ENCODE peak calls at places on chromosomes 13 and 19, in four cellular contexts. One of them, this sample, is unnamed.

GRCh38 chr19:13839938-13840750 is 36.8 kb upstream of the NANOS3 start:
- DNase-seq in transverse colon: peak
- DNase-seq in thoracic aorta: no peak
- DNase-seq in body of pancreas: peak
- DNase-seq in this sample: peak

GRCh38 chr13:103224804-103225203 is 158.6 kb upstream of the SLC10A2 start:
- DNase-seq in transverse colon: no peak
- DNase-seq in thoracic aorta: no peak
- DNase-seq in body of pancreas: no peak
- DNase-seq in this sample: no peak

GRCh38 chr13:41854758-41855157 is 106.2 kb downstream of the VWA8 start:
- DNase-seq in transverse colon: no peak
- DNase-seq in thoracic aorta: no peak
- DNase-seq in body of pancreas: no peak
- DNase-seq in this sample: no peak

GRCh38 chr13:48585456-48585840 is 52.6 kb upstream of the RCBTB2 start:
- DNase-seq in transverse colon: peak
- DNase-seq in thoracic aorta: no peak
- DNase-seq in body of pancreas: no peak
- DNase-seq in this sample: no peak

GRCh38 chr19:1316466-1316865 is 30.8 kb downstream of the EFNA2 start:
- DNase-seq in transverse colon: no peak
- DNase-seq in thoracic aorta: no peak
- DNase-seq in body of pancreas: no peak
- DNase-seq in this sample: no peak

GRCh38 chr13:30334663-30335386 is 27.5 kb upstream of the KATNAL1 start:
- DNase-seq in transverse colon: no peak
- DNase-seq in thoracic aorta: no peak
- DNase-seq in body of pancreas: peak
- DNase-seq in this sample: no peak

GRCh38 chr13:50636007-50636704 is 207.3 kb downstream of the DLEU7 start:
- DNase-seq in transverse colon: no peak
- DNase-seq in thoracic aorta: no peak
- DNase-seq in body of pancreas: no peak
- DNase-seq in this sample: no peak

GRCh38 chr13:70905035-70905434 is 796.8 kb upstream of the KLHL1 start:
- DNase-seq in transverse colon: no peak
- DNase-seq in thoracic aorta: no peak
- DNase-seq in body of pancreas: no peak
- DNase-seq in this sample: no peak

GRCh38 chr13:105969761-105970160 is 565.7 kb downstream of the EFNB2 start:
- DNase-seq in transverse colon: no peak
- DNase-seq in thoracic aorta: no peak
- DNase-seq in body of pancreas: no peak
- DNase-seq in this sample: no peak

GRCh38 chr19:6066661-6067646 is 43.3 kb downstream of the RFX2 start:
- DNase-seq in transverse colon: peak
- DNase-seq in thoracic aorta: peak
- DNase-seq in body of pancreas: peak
- DNase-seq in this sample: peak

GRCh38 chr13:39876258-39876657 is 220.8 kb downstream of the COG6 start:
- DNase-seq in transverse colon: no peak
- DNase-seq in thoracic aorta: no peak
- DNase-seq in body of pancreas: no peak
- DNase-seq in this sample: no peak

GRCh38 chr19:54041969-54042606 is 21.6 kb downstream of the VSTM1 start:
- DNase-seq in transverse colon: no peak
- DNase-seq in thoracic aorta: no peak
- DNase-seq in body of pancreas: no peak
- DNase-seq in this sample: no peak

GRCh38 chr13:84831666-84832657 is 949.7 kb upstream of the SLITRK1 start:
- DNase-seq in transverse colon: no peak
- DNase-seq in thoracic aorta: no peak
- DNase-seq in body of pancreas: no peak
- DNase-seq in this sample: no peak

DNA sequence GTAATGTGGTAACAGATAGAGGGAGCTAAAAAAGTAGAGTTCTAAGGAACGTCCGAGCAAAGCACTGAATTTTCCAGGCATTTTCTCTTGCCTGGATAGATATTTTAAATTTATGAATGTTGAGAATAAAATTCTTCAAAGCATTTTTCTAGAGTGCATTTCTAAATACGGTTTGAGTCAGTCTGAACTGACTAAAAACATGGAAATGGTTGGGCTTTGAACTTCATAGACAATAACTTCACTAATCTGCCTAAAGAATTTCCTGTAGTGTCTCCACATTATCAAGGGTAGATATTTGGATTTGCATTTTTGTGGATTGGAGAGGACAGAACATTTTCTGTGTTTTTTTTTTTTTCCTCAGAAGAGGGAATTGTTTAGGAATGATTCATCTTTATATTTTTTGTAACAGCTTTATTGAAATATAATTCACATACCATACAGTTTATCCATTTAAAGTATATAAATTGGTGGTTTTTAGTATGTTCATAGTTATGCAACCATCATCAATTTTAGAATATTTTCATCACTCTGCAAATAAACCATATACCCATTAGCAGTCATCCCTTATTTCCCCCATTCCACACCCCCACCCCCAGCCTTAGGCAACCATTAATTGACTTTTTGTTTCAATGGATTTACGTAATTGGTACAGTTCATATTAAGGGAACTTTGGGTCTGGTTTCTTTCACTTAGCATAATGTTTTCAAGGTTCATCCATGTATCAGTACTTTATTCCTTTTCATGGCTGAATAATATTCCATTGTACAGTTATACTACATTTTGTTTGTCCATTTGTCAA is 20.7 kb downstream of the GARRE1 start:
- DNase-seq in transverse colon: no peak
- DNase-seq in thoracic aorta: no peak
- DNase-seq in body of pancreas: no peak
- DNase-seq in this sample: no peak
- TF ChIP-seq CTCF in transverse colon: no peak
- TF ChIP-seq CTCF in thoracic aorta: no peak
- TF ChIP-seq CTCF in body of pancreas: no peak
- TF ChIP-seq CTCF in this sample: no peak

DNA sequence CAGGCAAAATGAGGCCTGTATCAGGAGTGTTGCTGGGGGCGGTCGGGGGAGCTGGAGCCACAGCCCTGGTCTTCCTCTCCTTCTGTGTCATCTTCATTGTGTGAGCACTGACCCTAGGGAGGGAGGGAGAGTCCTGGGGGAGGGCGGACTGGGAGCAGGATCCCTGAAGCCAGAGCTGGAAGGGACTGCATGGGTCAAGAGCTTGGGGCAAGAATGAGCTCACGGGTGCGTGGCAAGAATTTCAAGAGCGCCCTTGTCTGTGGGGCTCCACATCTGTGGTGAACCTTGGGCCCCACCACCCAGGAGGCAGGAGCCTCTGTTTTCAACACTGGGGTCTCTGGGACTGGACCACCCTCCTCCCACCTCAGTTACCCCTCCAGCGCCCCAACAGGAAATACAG is 4.7 kb downstream of the SIGLEC7 start:
- DNase-seq in transverse colon: no peak
- DNase-seq in thoracic aorta: no peak
- DNase-seq in body of pancreas: no peak
- DNase-seq in this sample: no peak
- H3K27ac ChIP-seq in transverse colon: no peak
- H3K27ac ChIP-seq in thoracic aorta: no peak
- H3K27ac ChIP-seq in body of pancreas: no peak
- H3K27ac ChIP-seq in this sample: no peak

GRCh38 chr13:94280357-94280756 is 199.1 kb downstream of the DCT start:
- DNase-seq in transverse colon: no peak
- DNase-seq in thoracic aorta: no peak
- DNase-seq in body of pancreas: no peak
- DNase-seq in this sample: no peak

DNA sequence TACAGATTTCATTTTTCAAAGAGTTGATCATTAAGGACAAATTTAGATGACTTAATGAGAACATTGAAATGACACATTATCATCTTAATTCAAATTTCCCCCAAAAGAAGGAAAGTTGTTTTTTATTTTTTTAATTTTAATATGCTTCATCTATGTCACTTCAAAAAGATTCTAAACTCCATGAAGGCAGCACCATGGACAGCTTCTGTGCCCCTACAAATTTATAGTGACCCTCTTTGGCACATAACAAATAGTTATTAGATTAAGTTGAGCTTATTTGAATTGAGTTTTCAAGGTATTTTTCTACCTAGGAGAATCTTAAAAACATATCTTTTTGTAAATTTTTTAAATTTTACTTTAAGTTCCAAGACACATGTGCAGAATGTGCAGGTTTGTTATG is 198.6 kb downstream of the DCT start:
- DNase-seq in transverse colon: no peak
- DNase-seq in thoracic aorta: no peak
- DNase-seq in body of pancreas: no peak
- DNase-seq in this sample: no peak
- H3K4me3 ChIP-seq in transverse colon: no peak
- H3K4me3 ChIP-seq in thoracic aorta: no peak
- H3K4me3 ChIP-seq in body of pancreas: no peak
- H3K4me3 ChIP-seq in this sample: no peak

GRCh38 chr13:77506874-77507273 is 28.6 kb upstream of the SCEL start:
- DNase-seq in transverse colon: no peak
- DNase-seq in thoracic aorta: no peak
- DNase-seq in body of pancreas: no peak
- DNase-seq in this sample: no peak
- TF ChIP-seq CTCF in transverse colon: no peak
- TF ChIP-seq CTCF in thoracic aorta: peak
- TF ChIP-seq CTCF in body of pancreas: no peak
- TF ChIP-seq CTCF in this sample: peak

DNA sequence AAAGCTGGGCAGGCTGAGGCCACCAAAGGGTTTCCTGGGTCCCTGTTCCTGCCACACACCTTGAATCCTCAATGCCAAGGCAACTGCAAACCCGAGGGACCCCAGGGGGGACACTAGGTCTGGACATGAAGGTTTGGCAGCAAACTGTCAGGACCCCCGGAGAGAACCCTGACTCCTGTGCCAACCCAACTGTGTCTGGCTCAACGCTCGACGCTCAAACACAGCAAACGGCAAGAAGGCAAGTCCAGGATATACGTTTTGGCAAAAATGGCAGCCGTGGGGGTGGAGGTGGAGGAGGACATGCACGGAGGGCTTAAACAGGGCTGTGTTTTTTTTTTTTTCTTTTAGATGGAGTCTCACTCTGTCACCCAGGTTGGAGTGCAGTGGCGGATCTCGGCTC is 73.0 kb downstream of the GADD45B start:
- DNase-seq in transverse colon: no peak
- DNase-seq in thoracic aorta: no peak
- DNase-seq in body of pancreas: no peak
- DNase-seq in this sample: no peak
- H3K27ac ChIP-seq in transverse colon: peak
- H3K27ac ChIP-seq in thoracic aorta: no peak
- H3K27ac ChIP-seq in body of pancreas: no peak
- H3K27ac ChIP-seq in this sample: peak

GRCh38 chr19:10104130-10104513 is 1.6 kb upstream of the ANGPTL6 start:
- DNase-seq in transverse colon: no peak
- DNase-seq in thoracic aorta: no peak
- DNase-seq in body of pancreas: no peak
- DNase-seq in this sample: no peak

GRCh38 chr19:10105241-10106099 is 692 bp upstream of the PPAN start:
- DNase-seq in transverse colon: peak
- DNase-seq in thoracic aorta: no peak
- DNase-seq in body of pancreas: no peak
- DNase-seq in this sample: no peak

GRCh38 chr19:10102787-10103236 is 334 bp upstream of the ANGPTL6 start:
- DNase-seq in transverse colon: no peak
- DNase-seq in thoracic aorta: no peak
- DNase-seq in body of pancreas: no peak
- DNase-seq in this sample: no peak

GRCh38 chr19:10106100-10106936 is at the start of gene PPAN:
- DNase-seq in transverse colon: peak
- DNase-seq in thoracic aorta: peak
- DNase-seq in body of pancreas: peak
- DNase-seq in this sample: peak

DNA sequence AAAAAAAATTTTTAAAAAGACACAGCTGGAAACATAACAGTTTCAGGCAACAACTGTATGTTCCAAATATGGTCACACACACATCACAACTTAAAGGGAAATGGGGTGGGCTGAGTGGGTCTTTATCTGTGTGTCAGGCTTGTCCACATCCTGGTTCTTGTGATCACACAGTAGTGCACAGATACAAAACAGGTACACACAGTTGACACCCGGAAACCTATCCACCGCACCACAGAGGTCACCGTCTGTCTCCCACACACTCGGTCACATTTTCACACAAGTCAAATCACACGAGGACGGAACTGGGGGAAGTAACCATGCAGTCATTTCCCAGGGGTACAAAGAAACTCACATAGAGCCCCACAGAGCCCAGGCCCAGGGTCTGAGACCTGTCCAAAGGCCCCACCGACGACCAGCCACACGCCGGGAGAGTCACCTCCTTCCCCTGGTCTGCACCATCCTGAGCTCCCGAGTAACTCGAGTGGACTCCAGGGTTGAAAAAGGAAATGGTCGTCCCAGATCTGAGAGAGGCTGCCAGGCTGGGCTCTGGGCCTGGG is 1.4 kb upstream of the PPAN start:
- DNase-seq in transverse colon: peak
- DNase-seq in thoracic aorta: no peak
- DNase-seq in body of pancreas: no peak
- DNase-seq in this sample: no peak
- H3K4me3 ChIP-seq in transverse colon: no peak
- H3K4me3 ChIP-seq in thoracic aorta: no peak
- H3K4me3 ChIP-seq in body of pancreas: no peak
- H3K4me3 ChIP-seq in this sample: no peak

GRCh38 chr19:8129061-8129460 is 20.3 kb downstream of the FBN3 start:
- DNase-seq in transverse colon: no peak
- DNase-seq in thoracic aorta: no peak
- DNase-seq in body of pancreas: no peak
- DNase-seq in this sample: no peak

GRCh38 chr19:8131517-8131916 is 17.9 kb downstream of the FBN3 start:
- DNase-seq in transverse colon: no peak
- DNase-seq in thoracic aorta: no peak
- DNase-seq in body of pancreas: no peak
- DNase-seq in this sample: no peak

GRCh38 chr19:8135946-8136618 is 13.3 kb downstream of the FBN3 start:
- DNase-seq in transverse colon: no peak
- DNase-seq in thoracic aorta: no peak
- DNase-seq in body of pancreas: no peak
- DNase-seq in this sample: no peak

GRCh38 chr19:8128551-8128950 is 20.8 kb downstream of the FBN3 start:
- DNase-seq in transverse colon: no peak
- DNase-seq in thoracic aorta: no peak
- DNase-seq in body of pancreas: no peak
- DNase-seq in this sample: no peak

DNA sequence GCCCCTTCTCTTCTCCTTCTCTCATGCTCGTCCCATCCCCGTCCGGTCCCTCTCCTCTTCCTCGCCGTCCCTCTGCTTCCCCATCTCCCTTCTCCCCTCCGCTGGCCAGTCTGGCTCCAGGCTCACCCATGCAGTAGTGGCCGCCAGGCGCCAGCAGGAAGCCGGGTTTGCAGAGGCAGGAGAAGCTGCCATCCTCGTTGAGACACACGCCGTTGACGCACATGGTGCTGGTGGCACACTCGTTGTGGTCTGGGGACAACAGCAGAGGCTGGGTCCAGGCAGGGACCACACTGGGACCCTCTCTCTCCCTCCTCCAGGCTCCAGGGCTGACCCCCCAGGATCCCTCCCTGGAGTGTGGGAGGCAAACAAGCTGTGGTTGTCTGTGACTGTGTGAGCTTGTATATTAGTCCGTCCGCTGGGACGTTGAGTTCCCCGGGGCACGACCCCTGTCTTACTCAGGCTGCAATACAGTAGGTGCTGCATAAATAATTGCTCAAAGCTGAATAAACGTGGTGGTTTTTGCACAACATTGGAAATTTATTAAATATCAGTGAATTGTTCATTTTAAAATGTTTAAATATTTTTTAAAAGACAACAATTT is 16.4 kb downstream of the FBN3 start:
- DNase-seq in transverse colon: no peak
- DNase-seq in thoracic aorta: no peak
- DNase-seq in body of pancreas: no peak
- DNase-seq in this sample: no peak
- TF ChIP-seq CTCF in transverse colon: no peak
- TF ChIP-seq CTCF in thoracic aorta: no peak
- TF ChIP-seq CTCF in body of pancreas: no peak
- TF ChIP-seq CTCF in this sample: no peak